ENCODE peak calls at places on chromosomes 16 and 17, in eight cellular contexts. W, L, A, N, R, Q, P and G are unnamed samples.
A peak's percentile ranks its signal among the peaks of the same experiment; 100 is the strongest.

GRCh38 chr17:65463242-65463641 is 98.2 kb downstream of the AXIN2 start:
- DNase-seq in W (peak; percentile 88), L (no peak), A (no peak), N (no peak), R (no peak), Q (peak; percentile 92), P (peak; percentile 50), G (peak; percentile 97)

GRCh38 chr17:36934759-36935630 is 2.3 kb upstream of the LHX1 start:
- DNase-seq in W (no peak), L (peak; percentile 85), A (no peak), N (no peak), R (no peak), Q (no peak), P (no peak), G (no peak)

GRCh38 chr16:23408242-23409201 is 44.5 kb downstream of the COG7 start:
- DNase-seq in W (no peak), L (no peak), A (no peak), N (no peak), R (no peak), Q (no peak), P (peak; percentile 61), G (peak; percentile 74)

GRCh38 chr16:14284371-14284770 is 213.3 kb downstream of the MRTFB start:
- DNase-seq in W (no peak), L (no peak), A (no peak), N (no peak), R (no peak), Q (no peak), P (no peak), G (no peak)

GRCh38 chr17:68468785-68469184 is 11.5 kb upstream of the WIPI1 start:
- DNase-seq in W (no peak), L (no peak), A (no peak), N (no peak), R (no peak), Q (no peak), P (no peak), G (peak; percentile 26)

GRCh38 chr17:80751460-80752368 is 207.1 kb downstream of the RPTOR start:
- DNase-seq in W (no peak), L (peak; percentile 91), A (no peak), N (no peak), R (no peak), Q (no peak), P (no peak), G (no peak)

GRCh38 chr17:78965369-78965982 is 14.2 kb downstream of the LGALS3BP start:
- DNase-seq in W (no peak), L (no peak), A (no peak), N (no peak), R (no peak), Q (no peak), P (no peak), G (no peak)

GRCh38 chr16:7246578-7246977 is 86.1 kb upstream of the RBFOX1 start:
- DNase-seq in W (no peak), L (no peak), A (no peak), N (no peak), R (no peak), Q (no peak), P (no peak), G (no peak)

GRCh38 chr16:89583197-89583894 is 7.8 kb downstream of the CPNE7 start:
- DNase-seq in W (no peak), L (no peak), A (no peak), N (no peak), R (no peak), Q (no peak), P (no peak), G (no peak)

GRCh38 chr17:74042744-74043486 is 160.6 kb upstream of the RPL38 start:
- DNase-seq in W (no peak), L (no peak), A (peak; percentile 91), N (peak; percentile 92), R (no peak), Q (no peak), P (no peak), G (peak; percentile 39)

GRCh38 chr16:66130296-66130910 is 236.1 kb upstream of the CDH5 start:
- DNase-seq in W (no peak), L (no peak), A (no peak), N (peak; percentile 83), R (no peak), Q (no peak), P (no peak), G (peak; percentile 81)

GRCh38 chr16:71929048-71929447 is 33.7 kb downstream of the IST1 start:
- DNase-seq in W (no peak), L (no peak), A (no peak), N (peak; percentile 43), R (no peak), Q (no peak), P (peak; percentile 33), G (peak; percentile 67)

GRCh38 chr17:3888343-3889171 is 4.3 kb downstream of the CAMKK1 start:
- DNase-seq in W (no peak), L (peak; percentile 96), A (peak; percentile 72), N (peak; percentile 60), R (peak; percentile 94), Q (no peak), P (peak; percentile 86), G (peak; percentile 96)

GRCh38 chr17:77842148-77842905 is 116.2 kb upstream of the TNRC6C start:
- DNase-seq in W (no peak), L (no peak), A (no peak), N (no peak), R (no peak), Q (no peak), P (no peak), G (peak; percentile 32)

GRCh38 chr17:66567234-66568170 is 265.1 kb downstream of the PRKCA start:
- DNase-seq in W (peak; percentile 80), L (peak; percentile 92), A (peak; percentile 71), N (peak; percentile 67), R (no peak), Q (peak; percentile 83), P (peak; percentile 72), G (peak; percentile 90)

GRCh38 chr17:50348522-50349240 is 2.8 kb downstream of the XYLT2 start:
- DNase-seq in W (no peak), L (peak; percentile 81), A (no peak), N (no peak), R (peak; percentile 67), Q (no peak), P (no peak), G (peak; percentile 37)

GRCh38 chr16:54282202-54282922 is 4.2 kb downstream of the IRX3 start:
- DNase-seq in W (peak; percentile 76), L (peak; percentile 88), A (peak; percentile 15), N (peak; percentile 23), R (peak; percentile 84), Q (peak; percentile 81), P (peak; percentile 55), G (peak; percentile 37)

GRCh38 chr16:54283735-54284318 is 2.8 kb downstream of the IRX3 start:
- DNase-seq in W (no peak), L (peak; percentile 85), A (no peak), N (no peak), R (peak; percentile 78), Q (no peak), P (no peak), G (no peak)

GRCh38 chr16:54280751-54281150 is 5.8 kb downstream of the IRX3 start:
- DNase-seq in W (no peak), L (peak; percentile 53), A (peak; percentile 13), N (no peak), R (peak; percentile 59), Q (no peak), P (no peak), G (no peak)

GRCh38 chr16:54282923-54283734 is 3.5 kb downstream of the IRX3 start:
- DNase-seq in W (no peak), L (peak; percentile 87), A (no peak), N (no peak), R (peak; percentile 80), Q (no peak), P (no peak), G (no peak)

DNA sequence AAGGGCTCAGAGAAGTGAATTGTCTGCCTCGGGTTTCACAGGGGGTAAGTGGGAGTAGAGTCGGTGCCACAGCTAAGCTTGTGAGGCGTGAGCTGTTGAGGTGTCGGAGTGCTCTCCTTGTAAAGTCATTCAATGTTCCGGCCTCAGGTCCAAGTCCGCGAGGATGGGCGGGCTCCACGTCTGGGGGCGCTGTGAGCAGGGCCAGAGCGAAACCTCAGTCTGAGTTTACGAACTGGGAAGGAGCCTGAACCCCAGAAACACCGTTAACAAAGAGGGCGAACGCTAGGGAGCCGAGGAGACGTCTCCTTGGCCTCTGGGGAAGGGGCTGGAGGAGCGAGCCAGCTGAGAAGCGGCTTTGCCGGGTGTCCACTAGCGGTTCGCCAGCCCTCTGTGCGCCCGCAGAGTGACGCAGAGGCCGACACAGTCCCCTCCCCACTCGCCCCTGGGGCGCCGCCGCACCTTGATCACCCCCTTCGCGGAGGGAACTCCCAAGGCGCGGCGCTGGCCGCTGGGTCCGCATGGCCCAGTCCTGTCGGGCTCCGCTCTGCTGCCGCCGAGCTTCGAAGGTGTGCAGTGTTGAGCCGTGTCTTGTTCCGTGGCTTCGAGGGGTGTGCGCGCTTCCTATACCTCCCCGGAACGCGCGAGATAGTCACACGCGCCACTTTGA is 4.9 kb downstream of the IRX3 start:
- DNase-seq in W (no peak), L (peak; percentile 82), A (no peak), N (no peak), R (peak; percentile 64), Q (peak; percentile 31), P (no peak), G (no peak)
- TF ChIP-seq CTCF in W (no peak), L (no peak), A (no peak), N (no peak), R (no peak), Q (no peak), P (no peak), G (no peak)

GRCh38 chr16:21663889-21664647 is at the start of gene OTOA:
- DNase-seq in W (no peak), L (no peak), A (no peak), N (no peak), R (peak; percentile 65), Q (no peak), P (no peak), G (no peak)
- H3K4me3 ChIP-seq in W (no peak within 1 kb of the TSS), L (no peak within 1 kb of the TSS), A (no peak within 1 kb of the TSS), N (peak within 1 kb of the TSS; percentile 15), R (peak within 1 kb of the TSS; percentile 44), Q (no peak within 1 kb of the TSS), P (peak within 1 kb of the TSS; percentile 39), G (no peak within 1 kb of the TSS)

GRCh38 chr17:46851029-46851741 is at the start of gene WNT9B:
- DNase-seq in W (no peak), L (no peak), A (no peak), N (no peak), R (no peak), Q (no peak), P (no peak), G (no peak)
- TF ChIP-seq CTCF in W (no peak), L (no peak), A (no peak), N (no peak), R (no peak), Q (no peak), P (no peak), G (no peak)

DNA sequence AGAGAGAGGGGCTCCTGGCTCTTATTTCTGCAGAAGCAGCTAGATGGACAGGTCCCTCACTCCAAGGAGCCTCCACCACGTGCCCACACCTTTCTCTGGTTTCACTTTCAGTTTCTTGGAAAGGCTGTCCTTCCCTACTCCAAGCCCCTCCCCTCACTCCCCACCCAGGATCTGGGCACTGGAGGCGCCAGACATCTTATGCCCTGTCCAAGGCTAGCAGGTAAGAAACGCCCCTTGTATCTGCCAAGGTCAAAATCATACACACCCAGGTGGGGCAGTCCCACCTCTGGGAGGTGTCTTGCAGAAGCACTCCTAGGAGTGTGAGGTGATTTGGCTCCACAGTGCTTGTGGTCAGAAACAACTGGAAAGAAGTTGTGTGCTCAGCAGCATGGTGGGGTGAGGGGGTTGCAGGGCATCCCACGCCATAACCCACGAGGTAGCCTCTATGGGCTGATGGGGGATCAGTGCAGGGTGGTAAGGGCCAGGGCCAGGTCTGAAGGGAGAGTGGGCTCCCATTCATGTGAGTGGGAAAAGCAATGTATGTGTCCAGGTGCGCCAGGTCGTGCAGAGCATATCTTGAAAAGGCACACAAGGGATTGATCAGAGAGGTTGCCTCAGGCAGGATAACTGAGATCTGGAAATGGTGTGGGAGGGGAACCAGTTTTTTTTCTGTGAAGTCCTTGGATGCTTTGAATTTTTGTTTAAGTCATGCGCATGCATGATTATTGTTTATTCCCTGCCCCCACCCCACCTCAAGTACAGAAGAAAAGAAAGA is 31.8 kb upstream of the PRM1 start:
- DNase-seq in W (peak; percentile 45), L (no peak), A (peak; percentile 40), N (peak; percentile 44), R (no peak), Q (peak; percentile 59), P (no peak), G (peak; percentile 52)
- H3K4me3 ChIP-seq in W (no peak overlapping the region), L (no peak overlapping the region), A (peak overlapping the region; percentile 28), N (no peak overlapping the region), R (no peak overlapping the region), Q (no peak overlapping the region), P (no peak overlapping the region), G (no peak overlapping the region)